ENCODE peak calls at places on chromosomes 3 and 15, in five cellular contexts. One of them, this sample, is unnamed.
A peak's percentile ranks its signal among the peaks of the same experiment; 100 is the strongest.

GRCh38 chr15:80667895-80668430 is 27.1 kb upstream of the ABHD17C start:
- DNase-seq in GM23338: no peak
- DNase-seq in ovary: no peak
- DNase-seq in naive thymus-derived CD4-positive, alpha-beta T cell: no peak
- DNase-seq in mesendoderm: no peak
- DNase-seq in this sample: no peak

GRCh38 chr15:79539426-79539825 is 107.3 kb downstream of the MINAR1 start:
- DNase-seq in GM23338: no peak
- DNase-seq in ovary: no peak
- DNase-seq in naive thymus-derived CD4-positive, alpha-beta T cell: no peak
- DNase-seq in mesendoderm: no peak
- DNase-seq in this sample: no peak

GRCh38 chr3:14542656-14543055 is 2.5 kb upstream of the GRIP2 start:
- DNase-seq in GM23338: no peak
- DNase-seq in ovary: no peak
- DNase-seq in naive thymus-derived CD4-positive, alpha-beta T cell: no peak
- DNase-seq in mesendoderm: no peak
- DNase-seq in this sample: no peak

GRCh38 chr3:194042947-194043346 is 93.0 kb upstream of the HES1 start:
- DNase-seq in GM23338: no peak
- DNase-seq in ovary: no peak
- DNase-seq in naive thymus-derived CD4-positive, alpha-beta T cell: no peak
- DNase-seq in mesendoderm: no peak
- DNase-seq in this sample: no peak

GRCh38 chr3:69740103-69741021 is 1.1 kb downstream of the MITF start:
- DNase-seq in GM23338: peak; percentile 88
- DNase-seq in ovary: peak; percentile 71
- DNase-seq in naive thymus-derived CD4-positive, alpha-beta T cell: no peak
- DNase-seq in mesendoderm: peak; percentile 70
- DNase-seq in this sample: peak; percentile 78

GRCh38 chr3:189563841-189564563 is 67.2 kb upstream of the TP63 start:
- DNase-seq in GM23338: no peak
- DNase-seq in ovary: no peak
- DNase-seq in naive thymus-derived CD4-positive, alpha-beta T cell: peak; percentile 59
- DNase-seq in mesendoderm: no peak
- DNase-seq in this sample: no peak

GRCh38 chr3:126621627-126622345 is 33.1 kb downstream of the TXNRD3 start:
- DNase-seq in GM23338: no peak
- DNase-seq in ovary: no peak
- DNase-seq in naive thymus-derived CD4-positive, alpha-beta T cell: no peak
- DNase-seq in mesendoderm: peak; percentile 63
- DNase-seq in this sample: no peak

GRCh38 chr3:188049890-188050530 is 103.9 kb upstream of the LPP start:
- DNase-seq in GM23338: no peak
- DNase-seq in ovary: no peak
- DNase-seq in naive thymus-derived CD4-positive, alpha-beta T cell: no peak
- DNase-seq in mesendoderm: no peak
- DNase-seq in this sample: no peak

GRCh38 chr3:162938073-162938472 is 1441.5 kb downstream of the OTOL1 start:
- DNase-seq in GM23338: no peak
- DNase-seq in ovary: no peak
- DNase-seq in naive thymus-derived CD4-positive, alpha-beta T cell: no peak
- DNase-seq in mesendoderm: no peak
- DNase-seq in this sample: no peak
- H3K4me3 ChIP-seq in GM23338: no peak overlapping the region
- H3K4me3 ChIP-seq in ovary: no peak overlapping the region
- H3K4me3 ChIP-seq in naive thymus-derived CD4-positive, alpha-beta T cell: no peak overlapping the region
- H3K4me3 ChIP-seq in mesendoderm: no peak overlapping the region
- H3K4me3 ChIP-seq in this sample: no peak overlapping the region

GRCh38 chr3:128452120-128452519 is 14.6 kb downstream of the DNAJB8 start:
- DNase-seq in GM23338: no peak
- DNase-seq in ovary: no peak
- DNase-seq in naive thymus-derived CD4-positive, alpha-beta T cell: no peak
- DNase-seq in mesendoderm: no peak
- DNase-seq in this sample: no peak

GRCh38 chr3:128445357-128445756 is 21.3 kb downstream of the DNAJB8 start:
- DNase-seq in GM23338: no peak
- DNase-seq in ovary: no peak
- DNase-seq in naive thymus-derived CD4-positive, alpha-beta T cell: no peak
- DNase-seq in mesendoderm: no peak
- DNase-seq in this sample: no peak

GRCh38 chr3:128447561-128448013 is 19.1 kb downstream of the DNAJB8 start:
- DNase-seq in GM23338: no peak
- DNase-seq in ovary: no peak
- DNase-seq in naive thymus-derived CD4-positive, alpha-beta T cell: peak; percentile 63
- DNase-seq in mesendoderm: no peak
- DNase-seq in this sample: no peak

GRCh38 chr3:128449111-128449638 is 17.5 kb downstream of the DNAJB8 start:
- DNase-seq in GM23338: no peak
- DNase-seq in ovary: no peak
- DNase-seq in naive thymus-derived CD4-positive, alpha-beta T cell: no peak
- DNase-seq in mesendoderm: no peak
- DNase-seq in this sample: no peak

DNA sequence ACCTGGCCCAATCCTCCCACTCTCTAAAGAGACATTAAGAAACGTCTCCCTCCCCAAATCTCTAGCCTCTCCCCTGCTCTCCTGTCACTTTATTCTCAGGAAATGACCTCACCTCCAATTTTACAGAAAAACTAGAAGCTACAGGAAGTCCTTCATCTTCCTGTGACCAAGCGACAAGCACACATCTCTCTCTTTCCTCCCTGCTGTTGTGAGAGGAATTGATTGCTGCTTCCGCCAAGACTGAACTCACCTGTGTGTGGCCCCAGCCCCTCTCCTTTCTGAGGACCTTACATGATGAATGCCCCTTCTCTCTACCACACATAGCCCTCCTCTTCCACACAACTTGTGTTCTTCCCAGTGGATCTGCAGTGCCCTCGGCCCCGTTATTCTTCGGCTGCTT is 18.2 kb downstream of the DNAJB8 start:
- DNase-seq in GM23338: no peak
- DNase-seq in ovary: no peak
- DNase-seq in naive thymus-derived CD4-positive, alpha-beta T cell: no peak
- DNase-seq in mesendoderm: no peak
- DNase-seq in this sample: no peak
- H3K27me3 ChIP-seq in GM23338: no peaks in the 10 kb centered on the region
- H3K27me3 ChIP-seq in ovary: no peaks in the 10 kb centered on the region
- H3K27me3 ChIP-seq in naive thymus-derived CD4-positive, alpha-beta T cell: no peaks in the 10 kb centered on the region
- H3K27me3 ChIP-seq in mesendoderm: no peaks in the 10 kb centered on the region
- H3K27me3 ChIP-seq in this sample: no peaks in the 10 kb centered on the region

DNA sequence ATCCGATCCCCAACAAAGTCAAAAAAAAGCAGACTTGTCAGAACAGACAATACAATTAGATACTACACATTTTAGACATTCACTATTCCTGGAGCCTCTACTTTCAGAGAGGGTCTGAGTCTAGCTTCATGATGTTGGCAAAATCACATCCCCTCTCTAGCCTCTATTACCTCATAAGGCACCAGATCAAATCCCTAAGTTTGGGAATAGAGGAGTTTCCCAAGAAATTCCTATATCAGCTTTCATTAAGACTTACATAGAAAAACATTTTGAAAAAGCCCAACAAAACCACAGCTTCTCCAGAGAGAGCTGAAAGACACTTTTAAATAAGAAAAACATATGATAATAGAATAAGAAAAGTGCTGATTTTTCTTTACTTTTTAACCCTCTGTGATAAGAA is 4.5 kb downstream of the TBC1D2B start:
- DNase-seq in GM23338: no peak
- DNase-seq in ovary: no peak
- DNase-seq in naive thymus-derived CD4-positive, alpha-beta T cell: no peak
- DNase-seq in mesendoderm: no peak
- DNase-seq in this sample: no peak
- H3K4me3 ChIP-seq in GM23338: no peak overlapping the region
- H3K4me3 ChIP-seq in ovary: no peak overlapping the region
- H3K4me3 ChIP-seq in naive thymus-derived CD4-positive, alpha-beta T cell: peak overlapping the region; percentile 24
- H3K4me3 ChIP-seq in mesendoderm: no peak overlapping the region
- H3K4me3 ChIP-seq in this sample: no peak overlapping the region

GRCh38 chr3:38602576-38603250 is 46.8 kb downstream of the SCN5A start:
- DNase-seq in GM23338: no peak
- DNase-seq in ovary: no peak
- DNase-seq in naive thymus-derived CD4-positive, alpha-beta T cell: no peak
- DNase-seq in mesendoderm: no peak
- DNase-seq in this sample: no peak

GRCh38 chr3:38598791-38599190 is 50.7 kb downstream of the SCN5A start:
- DNase-seq in GM23338: no peak
- DNase-seq in ovary: no peak
- DNase-seq in naive thymus-derived CD4-positive, alpha-beta T cell: no peak
- DNase-seq in mesendoderm: no peak
- DNase-seq in this sample: no peak

GRCh38 chr3:38601971-38602550 is 47.4 kb downstream of the SCN5A start:
- DNase-seq in GM23338: no peak
- DNase-seq in ovary: no peak
- DNase-seq in naive thymus-derived CD4-positive, alpha-beta T cell: no peak
- DNase-seq in mesendoderm: peak; percentile 66
- DNase-seq in this sample: no peak

GRCh38 chr3:38599886-38600285 is 49.6 kb downstream of the SCN5A start:
- DNase-seq in GM23338: no peak
- DNase-seq in ovary: no peak
- DNase-seq in naive thymus-derived CD4-positive, alpha-beta T cell: no peak
- DNase-seq in mesendoderm: no peak
- DNase-seq in this sample: no peak

GRCh38 chr3:38600551-38600950 is 48.9 kb downstream of the SCN5A start:
- DNase-seq in GM23338: no peak
- DNase-seq in ovary: no peak
- DNase-seq in naive thymus-derived CD4-positive, alpha-beta T cell: no peak
- DNase-seq in mesendoderm: peak; percentile 39
- DNase-seq in this sample: no peak
- H3K27me3 ChIP-seq in GM23338: no peaks in the 10 kb centered on the region
- H3K27me3 ChIP-seq in ovary: no peaks in the 10 kb centered on the region
- H3K27me3 ChIP-seq in naive thymus-derived CD4-positive, alpha-beta T cell: no peaks in the 10 kb centered on the region
- H3K27me3 ChIP-seq in mesendoderm: no peaks in the 10 kb centered on the region
- H3K27me3 ChIP-seq in this sample: no peaks in the 10 kb centered on the region

GRCh38 chr3:30641612-30642251 is 35.3 kb downstream of the TGFBR2 start:
- DNase-seq in GM23338: no peak
- DNase-seq in ovary: no peak
- DNase-seq in naive thymus-derived CD4-positive, alpha-beta T cell: no peak
- DNase-seq in mesendoderm: peak; percentile 20
- DNase-seq in this sample: no peak
- H3K4me3 ChIP-seq in GM23338: no peak overlapping the region
- H3K4me3 ChIP-seq in ovary: no peak overlapping the region
- H3K4me3 ChIP-seq in naive thymus-derived CD4-positive, alpha-beta T cell: peak overlapping the region; percentile 19
- H3K4me3 ChIP-seq in mesendoderm: no peak overlapping the region
- H3K4me3 ChIP-seq in this sample: no peak overlapping the region

DNA sequence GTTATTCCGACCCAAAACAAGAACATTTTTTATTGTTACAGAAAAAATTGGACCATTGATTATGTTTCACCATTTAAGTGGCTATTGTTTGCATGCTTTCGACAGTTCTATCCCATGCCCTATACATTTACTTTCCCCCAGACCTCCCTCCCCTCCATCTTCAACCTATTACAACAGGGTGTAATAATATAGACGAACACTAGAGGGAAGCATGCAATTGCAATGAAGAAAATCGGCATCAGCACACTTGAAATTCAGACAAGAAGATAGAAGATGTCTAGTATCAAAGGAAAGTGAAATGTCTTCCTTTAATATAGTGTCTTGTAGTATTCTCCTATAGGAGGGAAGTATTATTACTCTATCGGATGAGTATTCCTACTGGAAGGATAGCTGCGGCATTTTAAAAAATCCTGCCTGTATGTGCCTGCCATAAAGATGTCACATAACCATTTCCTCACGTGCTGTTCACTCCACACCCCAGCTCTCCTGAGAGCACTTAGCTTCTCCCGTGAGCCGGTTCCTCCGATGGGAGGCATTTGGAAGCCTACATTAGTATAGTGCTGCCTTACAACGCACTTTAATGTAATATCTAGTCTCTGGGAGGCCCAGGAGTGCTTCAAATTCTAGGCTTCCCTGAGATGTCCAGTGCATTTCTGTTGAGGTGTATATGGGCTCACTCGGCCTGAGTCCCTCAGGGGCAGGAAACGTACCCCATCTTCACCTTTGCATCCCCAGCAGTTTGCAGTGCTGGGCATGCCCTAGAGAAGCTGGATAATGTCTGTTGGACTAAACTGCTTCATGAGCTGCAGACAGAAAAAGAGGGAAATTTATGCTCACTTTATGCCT is 17.8 kb upstream of the ERICH6 start:
- DNase-seq in GM23338: peak; percentile 87
- DNase-seq in ovary: no peak
- DNase-seq in naive thymus-derived CD4-positive, alpha-beta T cell: no peak
- DNase-seq in mesendoderm: peak; percentile 77
- DNase-seq in this sample: peak; percentile 78
- H3K27me3 ChIP-seq in GM23338: no peaks in the 10 kb centered on the region
- H3K27me3 ChIP-seq in ovary: no peaks in the 10 kb centered on the region
- H3K27me3 ChIP-seq in naive thymus-derived CD4-positive, alpha-beta T cell: no peaks in the 10 kb centered on the region
- H3K27me3 ChIP-seq in mesendoderm: no peaks in the 10 kb centered on the region
- H3K27me3 ChIP-seq in this sample: no peaks in the 10 kb centered on the region

DNA sequence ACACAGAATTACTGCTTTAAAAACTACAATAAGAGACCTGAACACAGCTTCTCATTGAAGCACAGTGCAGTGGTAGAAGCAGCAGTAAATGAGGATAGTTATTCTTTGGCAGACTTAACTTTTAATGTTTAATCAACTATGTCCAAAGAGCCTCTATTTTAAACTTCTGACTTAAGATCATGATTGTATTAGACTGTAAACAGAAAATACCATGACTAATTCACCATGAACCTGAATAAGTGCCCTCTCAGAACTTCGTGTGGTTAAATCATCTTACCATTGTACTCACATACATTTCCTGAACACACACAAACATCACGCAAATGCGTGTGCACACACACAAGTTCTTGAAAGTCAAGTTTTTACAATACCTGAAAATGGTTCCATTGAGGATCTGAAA is 13.9 kb downstream of the CEP152 start:
- DNase-seq in GM23338: no peak
- DNase-seq in ovary: no peak
- DNase-seq in naive thymus-derived CD4-positive, alpha-beta T cell: no peak
- DNase-seq in mesendoderm: no peak
- DNase-seq in this sample: no peak
- H3K4me3 ChIP-seq in GM23338: no peak overlapping the region
- H3K4me3 ChIP-seq in ovary: no peak overlapping the region
- H3K4me3 ChIP-seq in naive thymus-derived CD4-positive, alpha-beta T cell: no peak overlapping the region
- H3K4me3 ChIP-seq in mesendoderm: no peak overlapping the region
- H3K4me3 ChIP-seq in this sample: no peak overlapping the region

This sample was measured in H7.